ENCODE peak calls at places on chromosomes 3 and 15, in ten cellular contexts. Q, V, O, Z, S, T, J, F, I and U are unnamed samples.

GRCh38 chr3:170714151-170714550 is 128.3 kb upstream of the SLC7A14 start:
- DNase-seq in Q (no peak), V (no peak), O (no peak), Z (no peak), S (no peak), T (no peak), J (no peak), F (no peak), I (no peak), U (no peak)

GRCh38 chr3:18258492-18258891 is 166.6 kb downstream of the SATB1 start:
- DNase-seq in Q (no peak), V (no peak), O (no peak), Z (no peak), S (no peak), T (no peak), J (no peak), F (no peak), I (no peak), U (no peak)

GRCh38 chr3:47863391-47864128 is 60.6 kb downstream of the DHX30 start:
- DNase-seq in Q (no peak), V (no peak), O (no peak), Z (no peak), S (no peak), T (no peak), J (no peak), F (no peak), I (peak), U (no peak)

GRCh38 chr3:11498174-11498573 is 145.5 kb downstream of the VGLL4 start:
- DNase-seq in Q (no peak), V (no peak), O (no peak), Z (no peak), S (no peak), T (no peak), J (no peak), F (no peak), I (no peak), U (no peak)

GRCh38 chr3:187016639-187017345 is 86.5 kb downstream of the ST6GAL1 start:
- DNase-seq in Q (no peak), V (no peak), O (no peak), Z (no peak), S (no peak), T (no peak), J (no peak), F (peak), I (no peak), U (no peak)

GRCh38 chr3:45480218-45480617 is 91.8 kb downstream of the LARS2 start:
- DNase-seq in Q (no peak), V (no peak), O (no peak), Z (no peak), S (no peak), T (no peak), J (no peak), F (no peak), I (no peak), U (no peak)

GRCh38 chr3:25884981-25885380 is 95.1 kb downstream of the OXSM start:
- DNase-seq in Q (no peak), V (no peak), O (no peak), Z (no peak), S (no peak), T (no peak), J (no peak), F (no peak), I (no peak), U (no peak)

GRCh38 chr15:90750186-90750585 is 33.0 kb downstream of the BLM start:
- DNase-seq in Q (no peak), V (no peak), O (no peak), Z (no peak), S (no peak), T (no peak), J (no peak), F (no peak), I (no peak), U (no peak)

GRCh38 chr3:167110906-167111305 is 269.2 kb downstream of the ZBBX start:
- DNase-seq in Q (no peak), V (peak), O (no peak), Z (no peak), S (no peak), T (no peak), J (no peak), F (no peak), I (no peak), U (no peak)

GRCh38 chr3:54120657-54121403 is 1.5 kb upstream of the CACNA2D3 start:
- DNase-seq in Q (peak), V (peak), O (no peak), Z (peak), S (no peak), T (peak), J (no peak), F (no peak), I (peak), U (no peak)

GRCh38 chr3:63864008-63864871 is 573 bp downstream of the ATXN7 start:
- DNase-seq in Q (peak), V (no peak), O (peak), Z (no peak), S (peak), T (peak), J (no peak), F (peak), I (peak), U (no peak)

DNA sequence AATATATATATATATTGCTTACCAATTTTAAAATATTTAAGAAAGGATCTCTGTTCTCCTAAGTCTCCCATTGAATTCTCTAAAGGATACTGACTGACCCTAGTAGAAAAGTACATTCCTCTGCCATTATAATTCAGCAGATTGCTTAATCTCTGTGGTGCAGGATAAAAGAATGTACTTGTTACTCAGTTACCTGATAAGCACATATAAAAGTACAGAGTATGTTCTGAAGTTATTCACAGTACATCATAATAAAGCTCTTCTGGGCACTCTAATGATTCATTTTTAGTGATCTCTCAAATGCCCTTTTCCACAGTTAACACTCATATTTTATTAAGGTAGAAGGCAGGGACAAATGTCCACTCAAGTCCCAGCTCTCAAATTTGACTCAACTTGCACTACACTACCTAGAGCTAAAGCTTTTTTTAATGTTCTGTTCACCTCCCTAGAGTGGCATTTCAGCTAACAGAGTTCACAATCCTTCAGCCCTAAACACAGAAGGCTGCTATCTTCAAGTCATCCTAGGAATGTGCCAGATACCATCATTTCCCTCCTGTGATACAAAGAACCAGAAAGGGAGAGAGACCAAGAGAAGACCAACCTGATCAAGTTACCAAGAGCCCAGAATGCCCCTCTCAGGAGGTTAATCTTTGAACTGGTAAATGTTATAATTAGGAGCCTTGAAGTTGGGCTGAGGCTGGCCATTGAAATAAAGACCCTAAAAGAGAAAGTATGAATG is 53.3 kb downstream of the MEIS2 start:
- DNase-seq in Q (no peak), V (peak), O (no peak), Z (no peak), S (no peak), T (no peak), J (no peak), F (no peak), I (no peak), U (no peak)
- H3K4me3 ChIP-seq in Q (no peak), V (peak), O (no peak), Z (no peak), S (no peak), T (no peak), J (no peak), F (no peak), I (no peak), U (no peak)

GRCh38 chr15:93068581-93069199 is 20.3 kb downstream of the RGMA start:
- DNase-seq in Q (no peak), V (peak), O (no peak), Z (no peak), S (no peak), T (no peak), J (no peak), F (no peak), I (no peak), U (no peak)
- H3K27ac ChIP-seq in Q (no peak), V (peak), O (peak), Z (peak), S (no peak), T (no peak), J (no peak), F (no peak), I (no peak), U (peak)

DNA sequence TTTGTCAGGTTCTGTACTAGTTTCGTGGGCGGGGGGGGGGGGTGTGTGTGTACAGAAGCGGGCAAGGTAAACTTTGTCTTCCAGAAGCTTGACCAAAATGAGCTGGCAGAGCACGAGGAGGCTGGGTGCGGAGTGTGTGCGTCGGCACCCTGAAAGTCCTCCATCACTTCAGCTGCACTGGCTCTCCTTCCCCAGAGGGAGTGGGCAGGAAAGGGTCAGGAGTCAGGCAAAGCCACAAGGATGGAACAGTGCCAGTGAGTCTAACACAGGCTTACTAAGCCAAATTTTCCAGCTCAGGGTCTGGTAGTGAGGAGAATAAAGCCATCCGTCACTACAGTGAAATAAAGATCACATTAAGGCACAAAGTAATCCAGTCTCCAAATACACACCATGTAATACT is 11.9 kb upstream of the SH3GL3 start:
- DNase-seq in Q (no peak), V (no peak), O (no peak), Z (no peak), S (no peak), T (no peak), J (no peak), F (no peak), I (no peak), U (no peak)
- H3K4me3 ChIP-seq in Q (no peak), V (no peak), O (no peak), Z (no peak), S (no peak), T (no peak), J (no peak), F (no peak), I (no peak), U (no peak)

DNA sequence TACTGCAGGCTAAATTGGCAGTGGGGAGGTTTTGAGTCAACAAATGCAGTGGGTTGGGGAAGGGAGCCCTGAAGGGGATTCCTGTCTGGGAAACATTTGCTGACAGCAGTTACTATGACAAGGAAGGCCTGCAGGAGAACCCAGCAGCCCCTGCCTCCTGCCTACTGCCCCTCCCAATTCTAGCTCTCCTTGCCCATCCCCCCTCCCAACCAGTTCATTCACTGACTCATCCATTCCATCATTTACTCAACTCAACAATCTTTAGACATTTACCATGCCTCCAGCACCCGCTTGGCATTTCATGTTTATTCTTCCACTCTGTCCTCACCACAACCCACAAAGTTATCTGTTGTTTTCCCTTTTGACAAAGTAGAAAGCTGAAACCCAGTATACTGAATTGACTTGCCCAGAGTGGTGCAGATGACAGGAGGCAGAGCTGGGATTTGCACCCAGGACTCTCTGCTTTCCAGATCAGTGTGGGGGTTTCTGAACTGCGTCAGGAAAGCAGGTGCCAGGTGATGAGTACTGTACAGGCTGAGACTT is 75.0 kb downstream of the MAGEF1 start:
- DNase-seq in Q (no peak), V (peak), O (no peak), Z (no peak), S (no peak), T (no peak), J (peak), F (no peak), I (no peak), U (no peak)
- H3K27ac ChIP-seq in Q (no peak), V (peak), O (no peak), Z (no peak), S (no peak), T (no peak), J (no peak), F (no peak), I (no peak), U (no peak)